ENCODE peak calls at places on chromosomes 12 and 14, in five cellular contexts. One of them, this sample, is unnamed.

GRCh38 chr12:95997276-95997675 is 1.1 kb upstream of the HAL start:
- DNase-seq in mucosa of descending colon: no peak
- DNase-seq in heart right ventricle: no peak
- DNase-seq in sigmoid colon: no peak
- DNase-seq in IMR-90: no peak
- DNase-seq in this sample: peak; percentile 1

GRCh38 chr12:85657251-85657650 is 179.0 kb downstream of the RASSF9 start:
- DNase-seq in mucosa of descending colon: no peak
- DNase-seq in IMR-90: no peak
- DNase-seq in heart right ventricle: no peak
- DNase-seq in sigmoid colon: no peak
- DNase-seq in this sample: no peak

GRCh38 chr12:117042171-117042809 is 56.9 kb downstream of the TESC start:
- DNase-seq in heart right ventricle: peak; percentile 51
- DNase-seq in sigmoid colon: no peak
- DNase-seq in IMR-90: peak; percentile 8
- DNase-seq in mucosa of descending colon: no peak
- DNase-seq in this sample: no peak

GRCh38 chr12:56151672-56152131 is 685 bp upstream of the MYL6B start:
- DNase-seq in sigmoid colon: no peak
- DNase-seq in IMR-90: no peak
- DNase-seq in heart right ventricle: no peak
- DNase-seq in mucosa of descending colon: peak; percentile 83
- DNase-seq in this sample: peak; percentile 46

GRCh38 chr12:132396657-132397056 is 67.3 kb upstream of the GALNT9 start:
- DNase-seq in IMR-90: no peak
- DNase-seq in sigmoid colon: peak; percentile 22
- DNase-seq in heart right ventricle: no peak
- DNase-seq in mucosa of descending colon: no peak
- DNase-seq in this sample: no peak

GRCh38 chr12:32069071-32069470 is 37.6 kb upstream of the BICD1 start:
- DNase-seq in sigmoid colon: no peak
- DNase-seq in mucosa of descending colon: no peak
- DNase-seq in heart right ventricle: no peak
- DNase-seq in IMR-90: no peak
- DNase-seq in this sample: no peak

GRCh38 chr12:71447691-71448660 is 8.4 kb downstream of the LGR5 start:
- DNase-seq in IMR-90: no peak
- DNase-seq in mucosa of descending colon: no peak
- DNase-seq in heart right ventricle: no peak
- DNase-seq in sigmoid colon: no peak
- DNase-seq in this sample: no peak

GRCh38 chr14:100764716-100765115 is 38.0 kb downstream of the DLK1 start:
- DNase-seq in heart right ventricle: no peak
- DNase-seq in mucosa of descending colon: no peak
- DNase-seq in sigmoid colon: peak; percentile 39
- DNase-seq in IMR-90: no peak
- DNase-seq in this sample: no peak

GRCh38 chr14:83991666-83992065 is 1538.3 kb upstream of the FLRT2 start:
- DNase-seq in mucosa of descending colon: no peak
- DNase-seq in sigmoid colon: no peak
- DNase-seq in heart right ventricle: no peak
- DNase-seq in IMR-90: peak; percentile 54
- DNase-seq in this sample: no peak

GRCh38 chr14:99562848-99563748 is 40.9 kb downstream of the CCDC85C start:
- DNase-seq in IMR-90: peak; percentile 65
- DNase-seq in sigmoid colon: peak; percentile 96
- DNase-seq in heart right ventricle: peak; percentile 79
- DNase-seq in mucosa of descending colon: peak; percentile 83
- DNase-seq in this sample: peak; percentile 47

GRCh38 chr14:61675291-61675690 is 20.0 kb upstream of the HIF1A start:
- DNase-seq in heart right ventricle: no peak
- DNase-seq in sigmoid colon: no peak
- DNase-seq in mucosa of descending colon: no peak
- DNase-seq in IMR-90: no peak
- DNase-seq in this sample: no peak
- H3K4me1 ChIP-seq in heart right ventricle: no peaks in the 10 kb centered on the region
- H3K4me1 ChIP-seq in sigmoid colon: no peaks in the 10 kb centered on the region
- H3K4me1 ChIP-seq in mucosa of descending colon: no peaks in the 10 kb centered on the region
- H3K4me1 ChIP-seq in IMR-90: peaks cover 3% of the 10 kb centered on the region
- H3K4me1 ChIP-seq in this sample: peaks cover 7% of the 10 kb centered on the region

DNA sequence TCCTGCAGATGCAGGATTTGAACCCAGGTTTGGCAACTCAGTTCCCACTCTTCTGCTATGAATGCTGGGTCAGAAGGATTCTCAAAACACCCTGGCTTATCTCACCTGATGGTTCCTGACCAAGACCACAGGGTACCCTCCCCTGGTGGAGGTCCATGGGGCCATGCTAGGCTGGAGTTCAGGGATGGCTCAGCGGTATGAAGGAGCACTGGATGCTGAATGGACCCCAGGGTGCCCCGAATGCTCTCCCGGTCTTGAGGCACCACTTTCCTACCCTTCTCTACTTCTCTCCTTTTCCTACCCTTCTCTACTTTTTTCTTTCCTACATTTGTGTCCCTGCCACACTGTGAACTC is 9.7 kb downstream of the PLD4 start:
- DNase-seq in mucosa of descending colon: no peak
- DNase-seq in sigmoid colon: no peak
- DNase-seq in IMR-90: no peak
- DNase-seq in heart right ventricle: no peak
- DNase-seq in this sample: no peak
- H3K4me1 ChIP-seq in mucosa of descending colon: peaks cover 6% of the 10 kb centered on the region
- H3K4me1 ChIP-seq in sigmoid colon: peaks cover 18% of the 10 kb centered on the region
- H3K4me1 ChIP-seq in IMR-90: peaks cover 2% of the 10 kb centered on the region
- H3K4me1 ChIP-seq in heart right ventricle: peaks cover 9% of the 10 kb centered on the region
- H3K4me1 ChIP-seq in this sample: peaks cover 6% of the 10 kb centered on the region

DNA sequence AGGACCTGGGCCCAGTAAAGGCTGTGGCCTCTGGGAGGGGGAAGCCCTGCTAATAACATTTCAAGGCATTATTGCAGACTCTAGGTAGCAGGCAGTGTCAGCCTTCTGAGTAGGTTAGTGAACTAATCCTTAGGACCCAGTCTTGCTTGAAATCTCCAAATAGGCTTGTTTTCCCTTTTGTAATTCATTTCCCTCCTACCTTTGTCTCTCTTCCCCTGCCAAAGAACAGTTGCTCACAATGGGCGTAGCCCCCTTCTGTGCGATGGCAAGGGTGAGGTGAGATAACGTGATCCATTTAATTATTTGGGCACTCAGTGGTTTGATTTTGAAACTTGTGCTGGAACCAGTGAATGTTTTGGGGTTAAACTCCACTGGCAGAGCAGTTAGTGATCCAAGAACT is 10.9 kb downstream of the PELI2 start:
- DNase-seq in sigmoid colon: no peak
- DNase-seq in heart right ventricle: no peak
- DNase-seq in mucosa of descending colon: no peak
- DNase-seq in IMR-90: no peak
- DNase-seq in this sample: no peak
- H3K4me1 ChIP-seq in sigmoid colon: peaks cover 64% of the 10 kb centered on the region
- H3K4me1 ChIP-seq in heart right ventricle: no peaks in the 10 kb centered on the region
- H3K4me1 ChIP-seq in mucosa of descending colon: peaks cover 11% of the 10 kb centered on the region
- H3K4me1 ChIP-seq in IMR-90: peaks cover 19% of the 10 kb centered on the region
- H3K4me1 ChIP-seq in this sample: no peaks in the 10 kb centered on the region

DNA sequence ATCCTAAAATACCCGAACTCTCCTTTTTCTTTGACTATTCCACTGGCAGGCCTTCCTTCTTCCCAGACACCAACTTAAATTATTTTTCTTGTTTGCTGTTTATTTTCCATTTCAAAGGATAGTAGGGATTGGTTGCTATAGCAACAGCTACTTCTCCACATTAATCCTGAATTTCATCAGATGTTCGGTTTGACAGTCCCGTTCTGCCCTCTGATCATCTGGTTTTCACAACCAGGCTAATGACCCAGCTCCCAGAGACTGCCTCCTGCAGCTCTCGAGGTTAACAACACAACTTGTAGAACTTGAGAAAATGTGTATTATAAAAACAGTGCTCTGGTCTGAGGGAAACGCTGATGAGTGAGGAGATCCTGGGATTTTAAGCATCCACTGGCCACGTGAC is 45.5 kb downstream of the NUAK1 start:
- DNase-seq in mucosa of descending colon: no peak
- DNase-seq in heart right ventricle: no peak
- DNase-seq in sigmoid colon: no peak
- DNase-seq in IMR-90: no peak
- DNase-seq in this sample: no peak
- H3K4me1 ChIP-seq in mucosa of descending colon: no peaks in the 10 kb centered on the region
- H3K4me1 ChIP-seq in heart right ventricle: peaks cover 40% of the 10 kb centered on the region
- H3K4me1 ChIP-seq in sigmoid colon: peaks cover 27% of the 10 kb centered on the region
- H3K4me1 ChIP-seq in IMR-90: peaks cover 14% of the 10 kb centered on the region
- H3K4me1 ChIP-seq in this sample: peaks cover 11% of the 10 kb centered on the region